ENCODE peak calls at places on chromosomes 4 and X, in eight cellular contexts. Y, F, Z, R, D, Q, J and U are unnamed samples.

GRCh38 chrX:8721536-8721935 is 10.4 kb downstream of the ANOS1 start:
- DNase-seq in R (no peak), Z (no peak), Q (no peak), D (no peak), F (no peak), Y (no peak), J (no peak), U (no peak)

GRCh38 chrX:14032383-14032782 is 2.7 kb upstream of the GEMIN8 start:
- DNase-seq in R (peak), Y (no peak), Z (peak), D (no peak), F (peak), J (no peak), Q (peak), U (no peak)

GRCh38 chr4:173410106-173410505 is 11.2 kb upstream of the SCRG1 start:
- DNase-seq in D (no peak), Z (no peak), J (no peak), R (no peak), F (no peak), Y (no peak), Q (no peak), U (no peak)

GRCh38 chr4:139587452-139587851 is 31.4 kb upstream of the SETD7 start:
- DNase-seq in F (no peak), J (no peak), D (no peak), Q (no peak), Y (no peak), R (no peak), Z (no peak), U (no peak)

GRCh38 chrX:134543201-134543797 is 83.3 kb downstream of the HPRT1 start:
- DNase-seq in F (no peak), Q (no peak), J (no peak), Z (no peak), R (peak), Y (no peak), D (peak), U (no peak)

GRCh38 chr4:142128529-142128928 is 492.1 kb downstream of the IL15 start:
- DNase-seq in Q (peak), Z (no peak), R (peak), F (no peak), Y (no peak), D (no peak), J (no peak), U (no peak)

GRCh38 chr4:158229768-158230167 is 19.5 kb downstream of the TMEM144 start:
- DNase-seq in F (peak), D (no peak), R (no peak), Z (no peak), J (no peak), Y (no peak), Q (no peak), U (peak)

GRCh38 chr4:115986573-115986972 is 873.2 kb upstream of the NDST4 start:
- DNase-seq in Q (no peak), R (no peak), Z (no peak), F (no peak), J (no peak), D (no peak), Y (no peak), U (no peak)

GRCh38 chr4:23384741-23385140 is 505.1 kb downstream of the PPARGC1A start:
- DNase-seq in D (peak), R (no peak), Q (peak), Y (no peak), J (no peak), Z (no peak), F (no peak), U (no peak)

GRCh38 chr4:14404730-14405129 is 597.6 kb upstream of the CPEB2 start:
- DNase-seq in D (no peak), J (no peak), Q (no peak), R (no peak), F (no peak), Z (no peak), Y (no peak), U (no peak)

GRCh38 chrX:115602729-115603389 is 41.9 kb downstream of the PLS3 start:
- DNase-seq in Q (peak), Y (no peak), R (no peak), F (no peak), J (no peak), Z (no peak), D (peak), U (no peak)

GRCh38 chr4:15318621-15319348 is 109.0 kb upstream of the C1QTNF7 start:
- DNase-seq in D (peak), Y (no peak), Z (no peak), Q (peak), J (no peak), R (no peak), F (no peak), U (no peak)

GRCh38 chr4:1232661-1233621 is 16.0 kb downstream of the CTBP1 start:
- DNase-seq in F (no peak), Y (no peak), J (peak), R (peak), Z (peak), D (no peak), Q (peak), U (no peak)

GRCh38 chr4:185215261-185215660 is 5.9 kb downstream of the SNX25 start:
- DNase-seq in F (no peak), J (no peak), Y (no peak), Q (peak), R (no peak), D (no peak), Z (no peak), U (no peak)

GRCh38 chr4:1474126-1475090 is 68.2 kb upstream of the NKX1-1 start:
- DNase-seq in Z (no peak), F (no peak), D (no peak), Q (no peak), R (no peak), J (no peak), Y (no peak), U (no peak)

GRCh38 chr4:6378493-6379445 is 93.6 kb downstream of the PPP2R2C start:
- DNase-seq in D (no peak), Z (no peak), J (peak), Y (no peak), F (no peak), R (no peak), Q (no peak), U (no peak)

GRCh38 chr4:154738426-154738825 is 5.4 kb upstream of the LRAT start:
- DNase-seq in J (no peak), Y (no peak), D (peak), Q (peak), Z (no peak), R (no peak), F (no peak), U (no peak)

GRCh38 chrX:135086197-135086854 is 34.0 kb downstream of the ETDB start:
- DNase-seq in R (peak), D (peak), F (no peak), Q (peak), J (no peak), Y (no peak), Z (peak), U (no peak)

GRCh38 chrX:22742174-22742573 is 257.6 kb upstream of the DDX53 start:
- DNase-seq in Q (peak), Y (no peak), R (no peak), Z (no peak), F (no peak), D (peak), J (no peak), U (no peak)

GRCh38 chr4:173536808-173537429 is 6.9 kb upstream of the HAND2 start:
- DNase-seq in J (no peak), D (no peak), Z (peak), R (no peak), Q (no peak), F (no peak), Y (no peak), U (no peak)

GRCh38 chr4:85607624-85608023 is 132.7 kb downstream of the ARHGAP24 start:
- DNase-seq in J (no peak), Q (no peak), Y (no peak), F (no peak), D (no peak), R (no peak), Z (no peak), U (no peak)

DNA sequence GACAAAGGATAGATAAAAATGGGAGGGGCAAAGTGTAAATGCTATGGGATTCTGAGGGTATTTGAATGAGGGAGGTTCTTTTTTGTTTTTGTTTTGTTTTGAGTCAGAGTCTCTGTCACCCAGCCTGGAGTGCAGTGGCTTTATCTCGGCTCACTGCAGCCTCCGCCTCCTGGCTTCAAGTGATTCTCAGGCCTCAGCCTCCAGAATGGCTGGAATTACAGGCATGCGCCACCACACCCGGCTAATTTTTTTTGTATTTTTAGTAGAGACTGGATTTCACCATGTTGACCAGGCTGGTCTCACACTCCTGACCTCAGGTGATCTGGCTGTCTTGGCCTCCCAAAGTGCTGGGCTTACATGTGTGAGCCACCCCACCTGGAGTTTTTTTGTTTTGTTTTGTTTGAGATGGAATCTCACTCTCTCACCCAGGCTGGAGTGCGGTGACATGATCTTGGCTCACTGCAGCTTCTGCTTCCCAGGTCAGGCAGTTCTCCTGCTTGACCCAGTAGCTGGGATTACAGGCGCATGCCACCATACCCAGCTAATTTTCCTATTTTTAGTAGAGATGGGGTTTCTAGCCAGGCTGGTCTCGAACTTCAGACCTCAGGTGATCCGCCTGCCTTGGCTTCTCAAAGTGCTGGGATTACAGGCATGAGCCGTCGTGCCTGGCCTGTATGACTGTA is 9.0 kb downstream of the UBE2K start:
- DNase-seq in Q (peak), R (no peak), Y (no peak), D (no peak), F (no peak), Z (no peak), J (no peak), U (no peak)
- H3K27ac ChIP-seq in Q (peak), R (no peak), Y (peak), D (no peak), F (no peak), Z (peak), J (peak), U (no peak)

GRCh38 chr4:8440491-8441311 is at the start of the genes ACOX3 and TRMT44:
- DNase-seq in Z (peak), Y (peak), D (peak), R (peak), Q (peak), J (peak), F (peak), U (peak)

GRCh38 chr4:8441499-8442091 is 1.0 kb downstream of the TRMT44 start:
- DNase-seq in Q (no peak), J (no peak), Z (no peak), D (no peak), F (no peak), R (no peak), Y (no peak), U (no peak)

GRCh38 chr4:8439168-8439567 is 1.4 kb downstream of the ACOX3 start:
- DNase-seq in Y (no peak), Q (no peak), Z (no peak), F (no peak), D (no peak), R (peak), J (no peak), U (no peak)

GRCh38 chr4:8439914-8440490 is 521 bp downstream of the ACOX3 start:
- DNase-seq in R (no peak), Z (no peak), Y (no peak), F (no peak), D (no peak), Q (no peak), J (no peak), U (no peak)

DNA sequence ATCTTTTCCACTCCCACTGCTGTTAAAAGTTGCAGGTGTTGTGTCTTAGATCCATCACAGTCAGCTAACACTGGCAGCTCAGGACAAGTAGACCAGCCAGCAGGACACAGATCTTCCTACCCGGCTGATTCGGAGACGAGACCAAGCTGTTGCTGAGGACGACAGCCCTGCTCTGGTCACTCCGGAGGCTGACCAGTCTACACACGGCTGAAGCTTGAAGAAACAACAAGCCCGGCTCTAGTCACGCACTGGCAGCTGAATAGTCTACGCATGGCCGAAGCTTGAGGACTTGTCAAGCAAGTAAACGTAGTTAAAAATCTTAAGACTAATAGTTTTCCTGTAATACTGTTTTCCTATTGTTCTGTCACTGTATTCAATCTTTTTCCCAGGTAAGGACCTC is 1.8 kb downstream of the ACOX3 start:
- DNase-seq in R (peak), Y (no peak), J (no peak), F (no peak), Z (no peak), Q (no peak), D (no peak), U (no peak)
- H3K27ac ChIP-seq in R (peak), Y (no peak), J (peak), F (no peak), Z (no peak), Q (no peak), D (no peak), U (no peak)

DNA sequence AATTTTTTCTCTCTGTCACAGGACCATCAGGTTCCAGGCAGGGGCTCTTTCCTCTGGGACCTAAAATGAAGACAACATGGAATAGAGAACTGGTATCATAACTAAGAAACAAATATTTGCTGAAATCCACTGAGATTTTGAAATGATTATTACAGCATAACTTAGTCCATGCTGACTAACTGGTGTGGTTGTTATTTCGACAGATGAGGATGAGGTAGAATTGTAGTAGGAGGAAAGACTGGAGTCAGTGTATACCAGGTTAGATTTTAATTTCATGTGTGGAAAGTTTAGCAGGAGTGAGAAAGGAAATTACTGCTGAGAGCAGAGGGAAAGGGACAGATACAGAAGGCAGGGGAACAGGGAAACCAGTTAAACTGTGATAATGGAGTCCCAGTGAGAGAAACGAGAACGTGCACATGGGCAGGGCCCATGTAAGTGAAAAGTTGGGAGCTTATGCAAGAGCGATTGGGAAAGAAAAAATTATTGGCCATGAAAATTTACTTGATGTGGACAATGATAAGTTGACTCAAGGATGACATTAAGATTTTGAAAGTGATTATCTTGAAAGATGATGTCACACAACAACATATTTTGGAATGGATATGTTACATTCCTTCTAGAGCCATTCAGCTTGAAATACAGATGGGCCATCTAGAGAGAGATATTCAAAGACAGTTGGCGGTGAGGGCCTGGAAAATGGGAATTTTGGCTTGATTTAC is 98.7 kb upstream of the DDIT4L start:
- DNase-seq in Y (no peak), D (peak), Z (no peak), J (no peak), R (no peak), F (no peak), Q (no peak), U (no peak)
- H3K27ac ChIP-seq in Y (no peak), D (no peak), Z (no peak), J (no peak), R (peak), F (no peak), Q (peak), U (no peak)

GRCh38 chr4:89838005-89838404 is 1.0 kb upstream of the SNCA start:
- DNase-seq in D (no peak), F (no peak), R (peak), Z (no peak), Y (no peak), Q (peak), J (no peak), U (no peak)

GRCh38 chr4:89837385-89837995 is 529 bp upstream of the SNCA start:
- DNase-seq in D (peak), Z (peak), Y (no peak), F (peak), J (no peak), Q (peak), R (peak), U (peak)

GRCh38 chr4:89835413-89835812 is 1.5 kb downstream of the SNCA start:
- DNase-seq in Z (no peak), J (no peak), F (no peak), Q (no peak), D (no peak), Y (no peak), R (no peak), U (no peak)

GRCh38 chr4:89836031-89836777 is 757 bp downstream of the SNCA start:
- DNase-seq in R (peak), Z (peak), J (no peak), Q (no peak), Y (no peak), F (peak), D (peak), U (peak)

DNA sequence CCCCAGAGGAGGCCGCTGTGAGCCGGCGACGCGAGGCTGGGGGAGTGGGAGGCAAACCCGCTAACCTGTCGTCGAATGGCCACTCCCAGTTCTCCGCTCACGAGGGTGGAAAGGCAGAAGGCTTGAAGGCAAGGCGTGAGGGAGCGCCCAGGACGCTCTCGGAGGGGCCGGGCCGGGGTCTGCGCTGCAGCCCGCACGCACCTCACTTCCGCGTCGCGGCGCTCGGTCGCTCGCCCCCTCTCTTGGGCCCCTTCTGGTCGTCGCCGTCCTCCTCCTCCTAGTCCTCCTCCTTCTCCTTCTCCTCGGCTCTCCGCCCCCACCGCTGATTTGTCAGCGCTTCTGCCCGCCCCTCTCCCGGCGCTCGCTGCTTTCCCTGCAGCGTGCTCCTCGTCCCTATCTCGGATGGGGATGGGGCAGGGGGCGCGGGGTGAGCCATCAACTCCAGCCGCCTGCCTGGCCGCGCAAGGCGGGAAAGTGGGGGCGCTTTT is at the start of gene SNCA:
- DNase-seq in F (peak), D (peak), Z (no peak), Y (no peak), J (peak), R (peak), Q (peak), U (peak)
- H3K27ac ChIP-seq in F (peak), D (peak), Z (peak), Y (no peak), J (peak), R (peak), Q (no peak), U (peak)

DNA sequence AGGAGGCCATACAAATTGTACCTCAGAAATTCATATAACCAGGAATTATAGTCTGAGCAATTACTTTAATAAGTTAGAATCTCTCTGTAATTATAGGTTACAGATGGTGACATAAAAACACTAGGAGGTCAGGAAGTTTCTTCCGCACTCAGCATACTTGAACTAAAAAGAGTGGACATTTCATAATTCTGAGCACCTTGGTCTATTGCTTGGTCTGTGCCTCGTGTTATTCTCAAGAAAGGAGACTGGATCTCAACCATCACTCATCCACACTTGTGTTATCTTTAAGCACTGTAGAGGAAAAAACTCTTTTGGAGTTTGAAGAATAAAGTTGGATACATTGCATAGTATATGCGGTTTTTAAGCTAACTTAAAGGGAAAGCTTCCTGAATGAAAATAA is 91.1 kb downstream of the SYNPO2 start:
- DNase-seq in J (no peak), Y (no peak), R (no peak), F (no peak), Z (no peak), D (no peak), Q (no peak), U (no peak)
- H3K27ac ChIP-seq in J (peak), Y (peak), R (no peak), F (no peak), Z (no peak), D (no peak), Q (no peak), U (no peak)

DNA sequence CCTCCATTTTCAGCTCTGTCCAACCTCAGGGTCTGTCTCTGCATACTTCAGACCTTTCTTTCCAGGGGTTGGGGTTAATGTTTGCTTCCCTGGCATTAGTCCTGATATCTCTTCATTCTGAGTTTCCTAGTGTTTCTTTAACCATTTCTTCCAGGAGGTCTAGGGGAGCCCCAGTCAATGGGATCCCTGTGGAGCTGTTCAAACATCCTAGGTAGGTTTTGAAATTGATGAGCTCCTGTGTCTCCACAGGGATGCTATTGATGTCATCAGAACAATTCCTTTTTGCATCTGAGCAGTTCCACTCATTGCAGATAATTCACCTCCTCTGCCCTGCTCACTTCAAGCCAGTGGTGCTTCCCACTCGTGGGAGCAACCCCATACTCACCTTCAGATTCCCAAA is 33.8 kb upstream of the LIMCH1 start:
- DNase-seq in Y (no peak), Z (no peak), R (no peak), F (no peak), J (no peak), Q (no peak), D (no peak), U (no peak)
- H3K27ac ChIP-seq in Y (no peak), Z (no peak), R (no peak), F (no peak), J (no peak), Q (no peak), D (no peak), U (no peak)

GRCh38 chr4:70670332-70671014 is 4.2 kb upstream of the JCHAIN start:
- DNase-seq in J (no peak), D (peak), F (no peak), R (no peak), Z (no peak), Q (peak), Y (no peak), U (no peak)
- H3K27ac ChIP-seq in J (no peak), D (no peak), F (no peak), R (no peak), Z (no peak), Q (no peak), Y (no peak), U (no peak)